ENCODE peak calls at places on chromosome 9, in five cellular contexts. I, F, K, R and Y are unnamed samples.

GRCh38 chr9:94169978-94170377 is 85.7 kb downstream of the PTPDC1 start:
- DNase-seq in I (no peak), F (no peak), K (no peak), R (no peak), Y (no peak)

GRCh38 chr9:10875752-10876151 is 262.9 kb upstream of the PTPRD start:
- DNase-seq in I (no peak), F (no peak), K (no peak), R (no peak), Y (no peak)

GRCh38 chr9:127523312-127523851 is 72.1 kb downstream of the LRSAM1 start:
- DNase-seq in I (peak; percentile 75), F (no peak), K (no peak), R (peak; percentile 69), Y (peak; percentile 51)

GRCh38 chr9:2638871-2639673 is 17.5 kb downstream of the VLDLR start:
- DNase-seq in I (no peak), F (no peak), K (no peak), R (no peak), Y (no peak)

GRCh38 chr9:91945277-91946074 is 4.6 kb downstream of the ROR2 start:
- DNase-seq in I (no peak), F (no peak), K (no peak), R (peak; percentile 86), Y (peak; percentile 70)

GRCh38 chr9:20321683-20322082 is 300.6 kb downstream of the MLLT3 start:
- DNase-seq in I (no peak), F (no peak), K (no peak), R (no peak), Y (no peak)

GRCh38 chr9:90092512-90092911 is 487.7 kb downstream of the GADD45G start:
- DNase-seq in I (no peak), F (no peak), K (no peak), R (no peak), Y (no peak)

GRCh38 chr9:127333326-127334064 is 63.5 kb upstream of the SLC2A8 start:
- DNase-seq in I (no peak), F (no peak), K (no peak), R (peak; percentile 10), Y (no peak)

GRCh38 chr9:105466898-105467455 is 19.1 kb downstream of the FSD1L start:
- DNase-seq in I (no peak), F (no peak), K (no peak), R (no peak), Y (no peak)

GRCh38 chr9:109600142-109600541 is 102.0 kb upstream of the PTPN3 start:
- DNase-seq in I (no peak), F (no peak), K (no peak), R (peak; percentile 6), Y (peak; percentile 7)

GRCh38 chr9:23824241-23825142 is 1.5 kb downstream of the ELAVL2 start:
- DNase-seq in I (no peak), F (no peak), K (no peak), R (no peak), Y (peak; percentile 87)

GRCh38 chr9:18605763-18606162 is 131.8 kb downstream of the ADAMTSL1 start:
- DNase-seq in I (no peak), F (no peak), K (no peak), R (no peak), Y (no peak)

GRCh38 chr9:106886111-106887046 is 23.4 kb downstream of the ZNF462 start:
- DNase-seq in I (no peak), F (no peak), K (no peak), R (no peak), Y (no peak)

GRCh38 chr9:93852728-93853127 is 102.4 kb downstream of the BARX1 start:
- DNase-seq in I (no peak), F (no peak), K (no peak), R (no peak), Y (no peak)

GRCh38 chr9:114304416-114305188 is 18.3 kb upstream of the ORM1 start:
- DNase-seq in I (no peak), F (no peak), K (no peak), R (no peak), Y (no peak)

GRCh38 chr9:122264360-122265264 is at the start of the genes MRRF and RBM18:
- DNase-seq in I (peak; percentile 95), F (peak; percentile 78), K (peak; percentile 73), R (peak; percentile 96), Y (peak; percentile 95)

GRCh38 chr9:33024126-33024965 is 727 bp upstream of the DNAJA1 start:
- DNase-seq in I (peak; percentile 35), F (peak; percentile 16), K (no peak), R (peak; percentile 56), Y (no peak)

GRCh38 chr9:96619109-96619435 is 571 bp downstream of the CDC14B start:
- DNase-seq in I (no peak), F (no peak), K (no peak), R (no peak), Y (no peak)

GRCh38 chr9:134065720-134066419 is 2.0 kb downstream of the BRD3 start:
- DNase-seq in I (no peak), F (peak; percentile 81), K (peak; percentile 53), R (peak; percentile 62), Y (no peak)

GRCh38 chr9:124665391-124666058 is 105.6 kb downstream of the NR6A1 start:
- DNase-seq in I (peak; percentile 29), F (peak; percentile 88), K (no peak), R (no peak), Y (no peak)

GRCh38 chr9:77588319-77588937 is 59.7 kb downstream of the GNA14 start:
- DNase-seq in I (peak; percentile 53), F (no peak), K (no peak), R (no peak), Y (no peak)

GRCh38 chr9:37769306-37769705 is 15.6 kb downstream of the EXOSC3 start:
- DNase-seq in I (no peak), F (no peak), K (no peak), R (peak; percentile 89), Y (no peak)

GRCh38 chr9:2181794-2182193 is 166.6 kb downstream of the SMARCA2 start:
- DNase-seq in I (peak; percentile 34), F (no peak), K (no peak), R (peak; percentile 30), Y (peak; percentile 94)

GRCh38 chr9:25994605-25995004 is 316.4 kb upstream of the TUSC1 start:
- DNase-seq in I (no peak), F (no peak), K (no peak), R (no peak), Y (no peak)

GRCh38 chr9:37801287-37801850 is 772 bp downstream of the DCAF10 start:
- DNase-seq in I (peak; percentile 12), F (no peak), K (no peak), R (peak; percentile 52), Y (peak; percentile 57)

GRCh38 chr9:93513606-93514005 is 60.2 kb upstream of the FAM120AOS start:
- DNase-seq in I (no peak), F (no peak), K (no peak), R (no peak), Y (no peak)

GRCh38 chr9:4114569-4115505 is 185.0 kb downstream of the GLIS3 start:
- DNase-seq in I (peak; percentile 35), F (no peak), K (no peak), R (no peak), Y (no peak)

GRCh38 chr9:93207860-93208734 is 24.2 kb downstream of the WNK2 start:
- DNase-seq in I (no peak), F (no peak), K (no peak), R (no peak), Y (no peak)

GRCh38 chr9:130208600-130209347 is 36.6 kb downstream of the NCS1 start:
- DNase-seq in I (no peak), F (no peak), K (no peak), R (peak; percentile 72), Y (peak; percentile 53)

GRCh38 chr9:93091056-93091452 is 5.0 kb upstream of the CARD19 start:
- DNase-seq in I (no peak), F (no peak), K (no peak), R (no peak), Y (no peak)

GRCh38 chr9:5453673-5454072 is 3.3 kb downstream of the CD274 start:
- DNase-seq in I (no peak), F (no peak), K (no peak), R (no peak), Y (no peak)

GRCh38 chr9:124478014-124478753 is 27.9 kb downstream of the ADGRD2 start:
- DNase-seq in I (no peak), F (no peak), K (no peak), R (no peak), Y (peak; percentile 76)

GRCh38 chr9:14433841-14434511 is 120.0 kb upstream of the NFIB start:
- DNase-seq in I (peak; percentile 76), F (peak; percentile 20), K (no peak), R (peak; percentile 48), Y (peak; percentile 39)
- TF ChIP-seq JUNB in I (no peak), F (no peak), K (no peak), R (no peak), Y (no peak)

GRCh38 chr9:35863583-35863982 is 6.6 kb downstream of the OR13J1 start:
- DNase-seq in I (no peak), F (no peak), K (no peak), R (no peak), Y (no peak)
- H3K27ac ChIP-seq in I (no peak overlapping the region), F (no peak overlapping the region), K (no peak overlapping the region), R (no peak overlapping the region), Y (no peak overlapping the region)

GRCh38 chr9:277595-278330 is 63.1 kb downstream of the DOCK8 start:
- DNase-seq in I (no peak), F (no peak), K (no peak), R (no peak), Y (no peak)

GRCh38 chr9:279674-280073 is 65.0 kb downstream of the DOCK8 start:
- DNase-seq in I (no peak), F (no peak), K (no peak), R (no peak), Y (no peak)

GRCh38 chr9:286091-286740 is 71.6 kb downstream of the DOCK8 start:
- DNase-seq in I (no peak), F (no peak), K (no peak), R (no peak), Y (no peak)

GRCh38 chr9:278651-279050 is 64.0 kb downstream of the DOCK8 start:
- DNase-seq in I (no peak), F (no peak), K (no peak), R (no peak), Y (no peak)

GRCh38 chr9:281753-282645 is 67.3 kb downstream of the DOCK8 start:
- DNase-seq in I (no peak), F (no peak), K (no peak), R (no peak), Y (no peak)
- TF ChIP-seq JUNB in I (no peak), F (no peak), K (no peak), R (no peak), Y (no peak)

GRCh38 chr9:136690841-136691261 is 3.6 kb upstream of the AGPAT2 start:
- DNase-seq in I (no peak), F (no peak), K (no peak), R (no peak), Y (no peak)
- H3K27ac ChIP-seq in I (no peak overlapping the region), F (no peak overlapping the region), K (no peak overlapping the region), R (no peak overlapping the region), Y (no peak overlapping the region)

GRCh38 chr9:83299556-83299955 is 236.6 kb upstream of the RASEF start:
- DNase-seq in I (peak; percentile 31), F (no peak), K (no peak), R (no peak), Y (no peak)
- TF ChIP-seq JUNB in I (no peak), F (no peak), K (no peak), R (no peak), Y (no peak)

GRCh38 chr9:16329699-16330113 is 540.8 kb downstream of the BNC2 start:
- DNase-seq in I (no peak), F (no peak), K (no peak), R (no peak), Y (no peak)
- H3K27ac ChIP-seq in I (no peak overlapping the region), F (no peak overlapping the region), K (no peak overlapping the region), R (no peak overlapping the region), Y (no peak overlapping the region)